ENCODE peak calls at places on chromosomes 3 and 15, in six cellular contexts. E, R, H, N, V and L are unnamed samples.

GRCh38 chr3:185874119-185874518 is 49.3 kb upstream of the IGF2BP2 start:
- DNase-seq in E (no peak), R (no peak), H (no peak), N (no peak), V (no peak), L (no peak)

GRCh38 chr3:169308654-169309325 is 354.7 kb downstream of the MECOM start:
- DNase-seq in E (no peak), R (no peak), H (no peak), N (no peak), V (no peak), L (no peak)

GRCh38 chr3:191972714-191973398 is 511.9 kb downstream of the PYDC2 start:
- DNase-seq in E (no peak), R (no peak), H (no peak), N (no peak), V (no peak), L (no peak)

GRCh38 chr3:184395320-184395660 is 15.4 kb downstream of the CHRD start:
- DNase-seq in E (no peak), R (no peak), H (no peak), N (no peak), V (no peak), L (no peak)

GRCh38 chr3:195892355-195893120 is 15.8 kb downstream of the TNK2 start:
- DNase-seq in E (no peak), R (no peak), H (no peak), N (peak; percentile 78), V (peak; percentile 79), L (peak; percentile 64)

GRCh38 chr15:96448923-96449322 is 118.4 kb downstream of the NR2F2 start:
- DNase-seq in E (no peak), R (no peak), H (no peak), N (no peak), V (no peak), L (no peak)

GRCh38 chr3:45227946-45228345 is 1.9 kb upstream of the TMEM158 start:
- DNase-seq in E (no peak), R (no peak), H (no peak), N (peak; percentile 30), V (no peak), L (no peak)

GRCh38 chr3:106130384-106131084 is 261.7 kb upstream of the CBLB start:
- DNase-seq in E (no peak), R (no peak), H (no peak), N (peak; percentile 37), V (peak; percentile 79), L (peak; percentile 81)

GRCh38 chr3:88222343-88222742 is 72.6 kb downstream of the C3orf38 start:
- DNase-seq in E (no peak), R (no peak), H (no peak), N (no peak), V (no peak), L (no peak)

GRCh38 chr3:50170689-50171088 is 15.6 kb downstream of the SEMA3F start:
- DNase-seq in E (no peak), R (no peak), H (no peak), N (no peak), V (peak; percentile 50), L (peak; percentile 79)

GRCh38 chr15:92733090-92733933 is 77.7 kb upstream of the FAM174B start:
- DNase-seq in E (no peak), R (no peak), H (no peak), N (no peak), V (no peak), L (no peak)

GRCh38 chr3:143775401-143775970 is 72.8 kb downstream of the SLC9A9 start:
- DNase-seq in E (peak; percentile 39), R (no peak), H (no peak), N (peak; percentile 57), V (peak; percentile 45), L (peak; percentile 60)

GRCh38 chr3:139062915-139063314 is 18.2 kb upstream of the PRR23C start:
- DNase-seq in E (no peak), R (no peak), H (no peak), N (no peak), V (no peak), L (no peak)

GRCh38 chr3:127489357-127489756 is 101.2 kb downstream of the TPRA1 start:
- DNase-seq in E (no peak), R (no peak), H (no peak), N (no peak), V (no peak), L (no peak)

GRCh38 chr3:14899993-14900618 is 47.3 kb upstream of the NR2C2 start:
- DNase-seq in E (no peak), R (no peak), H (no peak), N (peak; percentile 56), V (no peak), L (no peak)

GRCh38 chr3:52090620-52091468 is 34.5 kb upstream of the DUSP7 start:
- DNase-seq in E (no peak), R (no peak), H (no peak), N (no peak), V (no peak), L (peak; percentile 53)

GRCh38 chr15:92101706-92102434 is 248.4 kb downstream of the SLCO3A1 start:
- DNase-seq in E (no peak), R (no peak), H (no peak), N (no peak), V (no peak), L (no peak)

GRCh38 chr3:177286034-177286433 is 88.8 kb upstream of the TBL1XR1 start:
- DNase-seq in E (peak; percentile 29), R (no peak), H (no peak), N (peak; percentile 60), V (no peak), L (no peak)

GRCh38 chr3:167166012-167166411 is 214.1 kb downstream of the ZBBX start:
- DNase-seq in E (no peak), R (no peak), H (no peak), N (no peak), V (no peak), L (no peak)

GRCh38 chr15:69810441-69811071 is 287.2 kb downstream of the TLE3 start:
- DNase-seq in E (peak; percentile 69), R (peak; percentile 0), H (no peak), N (peak; percentile 27), V (no peak), L (no peak)

GRCh38 chr3:38528457-38528856 is 32.3 kb downstream of the EXOG start:
- DNase-seq in E (no peak), R (no peak), H (no peak), N (no peak), V (no peak), L (peak; percentile 12)

GRCh38 chr3:96813134-96813819 is 1.1 kb upstream of the EPHA6 start:
- DNase-seq in E (peak; percentile 75), R (peak; percentile 64), H (peak; percentile 40), N (peak; percentile 93), V (peak; percentile 49), L (peak; percentile 52)

GRCh38 chr3:58074997-58075396 is 66.8 kb downstream of the FLNB start:
- DNase-seq in E (no peak), R (no peak), H (peak; percentile 2), N (no peak), V (no peak), L (no peak)

GRCh38 chr3:128993461-128994172 is at the start of gene CFAP92:
- DNase-seq in E (peak; percentile 87), R (peak; percentile 76), H (peak; percentile 84), N (peak; percentile 94), V (peak; percentile 24), L (peak; percentile 48)

GRCh38 chr3:194856296-194856695 is 170.6 kb downstream of the FAM43A start:
- DNase-seq in E (no peak), R (no peak), H (no peak), N (no peak), V (no peak), L (no peak)

GRCh38 chr3:29153811-29154210 is 127.1 kb upstream of the RBMS3 start:
- DNase-seq in E (no peak), R (no peak), H (no peak), N (no peak), V (peak; percentile 43), L (no peak)

GRCh38 chr3:153440311-153440710 is 278.3 kb downstream of the RAP2B start:
- DNase-seq in E (no peak), R (no peak), H (no peak), N (no peak), V (no peak), L (no peak)

GRCh38 chr3:100075731-100076543 is 38.4 kb downstream of the FILIP1L start:
- DNase-seq in E (no peak), R (no peak), H (no peak), N (no peak), V (no peak), L (no peak)

GRCh38 chr3:47376393-47376792 is 4.4 kb upstream of the PTPN23 start:
- DNase-seq in E (no peak), R (no peak), H (no peak), N (no peak), V (no peak), L (no peak)

GRCh38 chr3:40336101-40336500 is 26.6 kb downstream of the EIF1B start:
- DNase-seq in E (no peak), R (no peak), H (no peak), N (no peak), V (no peak), L (no peak)

GRCh38 chr3:94001191-94001590 is 21.2 kb downstream of the ARL13B start:
- DNase-seq in E (no peak), R (no peak), H (no peak), N (no peak), V (no peak), L (no peak)

GRCh38 chr3:101878589-101878988 is 29.3 kb downstream of the NFKBIZ start:
- DNase-seq in E (no peak), R (no peak), H (no peak), N (no peak), V (no peak), L (no peak)

GRCh38 chr3:76646921-76647562 is 392.9 kb upstream of the ROBO2 start:
- DNase-seq in E (no peak), R (no peak), H (no peak), N (no peak), V (no peak), L (no peak)

GRCh38 chr3:71247948-71248315 is 335.6 kb downstream of the FOXP1 start:
- DNase-seq in E (no peak), R (no peak), H (no peak), N (no peak), V (no peak), L (no peak)

GRCh38 chr15:38129531-38130199 is 123.0 kb upstream of the SPRED1 start:
- DNase-seq in E (no peak), R (peak; percentile 0), H (no peak), N (peak; percentile 68), V (peak; percentile 100), L (peak; percentile 100)

GRCh38 chr3:8001712-8002111 is 499.9 kb upstream of the LMCD1 start:
- DNase-seq in E (no peak), R (no peak), H (no peak), N (no peak), V (no peak), L (no peak)